ENCODE peak calls at places on chromosome 3, in seven cellular contexts. L is occipital lobe; A is stimulated activated CD4-positive, alpha-beta T cell treated with anti-CD3 and anti-CD28 coated beads, Interleukin-1b, Interleukin-23, amount 100 ng/mL, for 4 hours; I is D721Med; K is naive thymus-derived CD8-positive, alpha-beta T cell; C is GM03348; J is H7. E is an unnamed sample.

GRCh38 chr3:123397050-123397590 is 51.8 kb downstream of the ADCY5 start:
- DNase-seq in L (no peak), A (no peak), I (no peak), K (peak), C (no peak), J (no peak), E (no peak)

GRCh38 chr3:133799794-133800585 is 5.6 kb upstream of the SRPRB start:
- DNase-seq in L (no peak), A (no peak), I (no peak), K (no peak), C (no peak), J (no peak), E (no peak)

GRCh38 chr3:73558399-73559075 is 66.2 kb downstream of the PDZRN3 start:
- DNase-seq in L (no peak), A (no peak), I (no peak), K (no peak), C (no peak), J (peak), E (no peak)

GRCh38 chr3:50627407-50628051 is 10.6 kb downstream of the MAPKAPK3 start:
- DNase-seq in L (no peak), A (no peak), I (no peak), K (no peak), C (peak), J (peak), E (no peak)

GRCh38 chr3:81443948-81444347 is 317.5 kb downstream of the GBE1 start:
- DNase-seq in L (no peak), A (no peak), I (no peak), K (no peak), C (peak), J (no peak), E (no peak)

GRCh38 chr3:110138966-110139555 is 801.7 kb upstream of the DPPA4 start:
- DNase-seq in L (no peak), A (no peak), I (no peak), K (no peak), C (no peak), J (no peak), E (no peak)

GRCh38 chr3:23113455-23114171 is 89.5 kb upstream of the UBE2E2 start:
- DNase-seq in L (no peak), A (no peak), I (no peak), K (no peak), C (peak), J (no peak), E (no peak)

GRCh38 chr3:106337116-106337515 is 468.3 kb upstream of the CBLB start:
- DNase-seq in L (no peak), A (no peak), I (no peak), K (no peak), C (no peak), J (no peak), E (no peak)

GRCh38 chr3:174863488-174863887 is 4.4 kb downstream of the NAALADL2 start:
- DNase-seq in L (no peak), A (no peak), I (no peak), K (no peak), C (no peak), J (no peak), E (no peak)